ENCODE peak calls at places on chromosomes 5 and 9, in four cellular contexts. P is HCT116, A is K562, J is HepG2. H is an unnamed sample.

GRCh38 chr5:153584561-153585359 is 94.3 kb downstream of the GRIA1 start:
- DNase-seq in A (no peak), P (no peak), J (no peak), H (no peak)

GRCh38 chr5:91937121-91937520 is 554.0 kb upstream of the ARRDC3 start:
- DNase-seq in P (no peak), J (no peak), A (no peak), H (no peak)

GRCh38 chr5:149635394-149635793 is 54.1 kb downstream of the ARHGEF37 start:
- DNase-seq in J (no peak), A (no peak), P (no peak), H (no peak)

GRCh38 chr5:147748590-147748989 is 33.9 kb downstream of the JAKMIP2 start:
- DNase-seq in J (no peak), P (no peak), A (no peak), H (no peak)

GRCh38 chr5:103407399-103407798 is 148.8 kb downstream of the MACIR start:
- DNase-seq in J (no peak), P (no peak), A (no peak), H (no peak)

GRCh38 chr5:58999804-59000595 is 417.1 kb downstream of the RAB3C start:
- DNase-seq in J (no peak), P (peak; percentile 6), A (peak; percentile 34), H (peak; percentile 8)

GRCh38 chr5:32612134-32612888 is 27.0 kb downstream of the SUB1 start:
- DNase-seq in J (no peak), P (no peak), A (no peak), H (peak; percentile 9)

GRCh38 chr9:4604678-4605095 is 57.4 kb upstream of the PLPP6 start:
- DNase-seq in J (peak; percentile 75), A (peak; percentile 42), P (peak; percentile 72), H (peak; percentile 68)

GRCh38 chr5:138709216-138709615 is 44.0 kb upstream of the CTNNA1 start:
- DNase-seq in J (no peak), A (no peak), P (no peak), H (no peak)

GRCh38 chr9:21761309-21761901 is 41.0 kb upstream of the MTAP start:
- DNase-seq in A (no peak), J (no peak), P (no peak), H (no peak)

GRCh38 chr9:114008667-114009410 is 69.3 kb downstream of the AMBP start:
- DNase-seq in A (no peak), P (no peak), J (no peak), H (no peak)

GRCh38 chr5:172544371-172545120 is 90.2 kb upstream of the SH3PXD2B start:
- DNase-seq in J (no peak), P (no peak), A (no peak), H (no peak)

GRCh38 chr9:78383130-78383529 is 86.2 kb downstream of the PSAT1 start:
- DNase-seq in P (no peak), A (peak; percentile 9), J (no peak), H (no peak)

GRCh38 chr5:53613036-53613435 is 52.6 kb downstream of the NDUFS4 start:
- DNase-seq in A (no peak), J (no peak), P (no peak), H (no peak)

GRCh38 chr9:26341545-26341944 is 551.1 kb downstream of the CAAP1 start:
- DNase-seq in P (no peak), A (no peak), J (no peak), H (no peak)

GRCh38 chr5:142478116-142478515 is 153.3 kb upstream of the SPRY4 start:
- DNase-seq in P (no peak), J (no peak), A (no peak), H (no peak)

GRCh38 chr5:159582756-159583523 is 252.7 kb upstream of the IL12B start:
- DNase-seq in J (no peak), P (peak; percentile 61), A (no peak), H (no peak)

GRCh38 chr5:1358726-1359025 is 13.8 kb upstream of the CLPTM1L start:
- DNase-seq in P (no peak), A (no peak), J (no peak), H (no peak)
- TF ChIP-seq ELF1 in P (no peak), A (no peak), J (no peak), H (no peak)

GRCh38 chr5:123708074-123708806 is 196.3 kb downstream of the CSNK1G3 start:
- DNase-seq in A (no peak), J (no peak), P (no peak), H (no peak)
- TF ChIP-seq POLR2AphosphoS5 in A (no peak), J (no peak), P (no peak), H (peak; percentile 60)

DNA sequence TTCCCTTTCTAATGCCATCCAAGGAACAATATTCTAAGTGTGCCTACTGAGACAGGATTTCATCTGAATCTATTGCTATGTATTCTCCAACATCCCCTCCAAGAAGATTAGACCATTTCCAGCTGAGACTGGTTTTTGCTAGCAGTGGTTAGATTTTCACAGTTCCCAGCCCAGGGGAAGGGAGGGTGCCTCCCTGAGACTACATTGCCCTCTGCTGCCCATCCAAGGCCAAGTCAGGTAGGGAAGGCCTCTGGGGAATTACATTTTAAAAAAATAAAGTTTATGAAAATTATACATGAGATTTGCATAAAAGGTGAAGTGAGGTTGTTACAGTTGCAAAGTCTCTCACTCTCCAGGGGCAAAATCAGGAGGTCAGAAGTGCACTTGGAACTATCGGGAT is 28.0 kb upstream of the SYK start:
- DNase-seq in P (no peak), A (peak; percentile 9), J (no peak), H (peak; percentile 47)
- TF ChIP-seq ELF1 in P (no peak), A (no peak), J (no peak), H (no peak)

DNA sequence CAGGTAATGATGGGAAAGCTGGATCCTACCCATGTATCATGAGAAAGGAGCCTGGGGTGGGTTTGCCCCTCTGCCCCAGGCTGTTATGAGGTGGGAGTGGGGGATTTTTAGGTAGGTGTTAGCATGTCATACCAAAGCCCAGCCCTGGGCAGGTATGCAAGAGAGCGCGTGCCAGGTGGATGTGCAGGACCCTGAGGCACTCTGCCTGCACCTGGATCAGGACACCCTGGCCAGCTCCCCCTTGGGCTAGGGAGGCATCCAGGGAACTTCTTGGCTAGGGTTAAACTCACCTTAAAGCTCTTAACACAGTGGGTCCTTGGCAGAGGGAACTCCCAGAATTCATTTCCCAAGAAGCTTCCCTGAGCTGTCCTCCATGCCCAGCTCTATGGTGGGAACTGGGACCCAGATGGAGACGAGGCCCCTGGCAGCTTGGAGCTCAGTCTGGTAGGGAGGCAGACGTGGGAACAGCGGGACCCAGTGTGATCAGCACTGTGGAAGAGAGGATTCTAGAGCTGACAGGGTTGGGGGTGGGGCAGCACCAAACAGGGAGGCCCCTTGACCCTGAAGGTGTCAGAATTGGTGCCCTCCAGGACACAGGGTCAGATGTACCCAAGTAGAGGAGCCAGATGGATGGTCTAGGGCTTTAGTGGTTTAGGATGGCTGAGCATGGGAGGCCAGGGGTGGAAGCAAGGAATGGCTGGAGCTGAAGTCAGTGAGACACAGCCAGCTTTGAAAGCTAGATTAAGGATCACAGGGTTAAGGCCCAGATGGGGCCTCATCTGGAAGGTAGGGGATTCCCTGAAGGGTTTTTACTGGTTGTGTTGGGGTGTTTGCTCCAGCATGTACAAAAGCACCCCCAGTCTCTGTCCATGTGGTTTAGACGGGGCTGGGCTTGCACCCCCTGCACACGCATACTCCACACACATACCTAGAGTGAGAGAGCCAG is 2.2 kb upstream of the PRR7 start:
- DNase-seq in A (peak; percentile 29), J (no peak), P (no peak), H (no peak)
- TF ChIP-seq POLR2AphosphoS5 in A (peak; percentile 16), J (no peak), P (peak; percentile 46), H (no peak)